ENCODE peak calls at places on chromosomes 12 and 14, in five cellular contexts. J, X, D, H and U are unnamed samples.

GRCh38 chr12:21539797-21540196 is 13.7 kb downstream of the SPX start:
- DNase-seq in J (no peak), X (no peak), D (no peak), H (no peak), U (no peak)

GRCh38 chr12:9037431-9037830 is 48.1 kb downstream of the KLRG1 start:
- DNase-seq in J (no peak), X (no peak), D (no peak), H (no peak), U (no peak)

GRCh38 chr12:49793620-49794019 is 34.6 kb downstream of the NCKAP5L start:
- DNase-seq in J (no peak), X (no peak), D (no peak), H (no peak), U (no peak)

GRCh38 chr14:85088231-85088630 is 441.7 kb upstream of the FLRT2 start:
- DNase-seq in J (no peak), X (no peak), D (no peak), H (no peak), U (no peak)

GRCh38 chr12:88299567-88300101 is 157.5 kb downstream of the TMTC3 start:
- DNase-seq in J (no peak), X (peak), D (peak), H (peak), U (peak)

GRCh38 chr12:46942579-46942978 is 116.8 kb upstream of the SLC38A4 start:
- DNase-seq in J (no peak), X (peak), D (peak), H (no peak), U (peak)

GRCh38 chr14:69850086-69850735 is 29.0 kb upstream of the SMOC1 start:
- DNase-seq in J (no peak), X (no peak), D (peak), H (no peak), U (no peak)

GRCh38 chr12:91326043-91327027 is 143.7 kb upstream of the DCN start:
- DNase-seq in J (peak), X (peak), D (peak), H (peak), U (peak)

GRCh38 chr14:63713765-63714164 is 14.1 kb downstream of the SGPP1 start:
- DNase-seq in J (no peak), X (no peak), D (peak), H (no peak), U (no peak)

GRCh38 chr14:70640938-70641547 is 673 bp upstream of the TTC9 start:
- DNase-seq in J (peak), X (peak), D (peak), H (no peak), U (no peak)